ENCODE peak calls at places on chromosomes 3 and 15, in eight cellular contexts. I is Peyer's patch, N is testis, E is A549, K is NB4, G is H1, V is heart left ventricle, P is IMR-90. W is an unnamed sample.
A peak's percentile ranks its signal among the peaks of the same experiment; 100 is the strongest.

GRCh38 chr3:28347374-28348285 is 891 bp upstream of the ZCWPW2 start:
- DNase-seq in I (no peak), N (no peak), E (no peak), K (peak; percentile 81), G (no peak), V (no peak), P (peak; percentile 65), W (peak; percentile 37)

GRCh38 chr3:97510795-97511194 is 253.8 kb upstream of the ARL6 start:
- DNase-seq in I (no peak), N (no peak), E (no peak), K (no peak), G (no peak), V (no peak), P (no peak), W (no peak)

GRCh38 chr3:110343376-110343775 is 728.2 kb upstream of the NECTIN3 start:
- DNase-seq in I (no peak), N (no peak), E (peak; percentile 55), K (no peak), G (no peak), V (no peak), P (peak; percentile 33), W (no peak)

GRCh38 chr15:98743177-98743576 is 94.8 kb downstream of the IGF1R start:
- DNase-seq in I (no peak), N (no peak), E (no peak), K (no peak), G (no peak), V (no peak), P (no peak), W (no peak)

GRCh38 chr3:42439461-42440075 is 29.2 kb upstream of the LYZL4 start:
- DNase-seq in I (no peak), N (no peak), E (no peak), K (no peak), G (no peak), V (no peak), P (no peak), W (no peak)

GRCh38 chr3:54087581-54088410 is 34.6 kb upstream of the CACNA2D3 start:
- DNase-seq in I (no peak), N (peak; percentile 40), E (no peak), K (no peak), G (peak; percentile 63), V (no peak), P (no peak), W (no peak)

GRCh38 chr3:38205472-38205805 is 40.1 kb downstream of the OXSR1 start:
- DNase-seq in I (no peak), N (no peak), E (no peak), K (peak; percentile 12), G (no peak), V (no peak), P (no peak), W (no peak)

GRCh38 chr3:147793841-147794240 is 384.7 kb downstream of the ZIC1 start:
- DNase-seq in I (no peak), N (no peak), E (no peak), K (no peak), G (no peak), V (no peak), P (no peak), W (no peak)

GRCh38 chr3:76566211-76566534 is 473.7 kb upstream of the ROBO2 start:
- DNase-seq in I (no peak), N (no peak), E (no peak), K (no peak), G (no peak), V (no peak), P (no peak), W (no peak)

GRCh38 chr15:31079519-31079918 is 22.0 kb downstream of the TRPM1 start:
- DNase-seq in I (no peak), N (no peak), E (no peak), K (no peak), G (no peak), V (no peak), P (peak; percentile 87), W (no peak)

GRCh38 chr3:122975163-122975923 is 52.2 kb downstream of the SEMA5B start:
- DNase-seq in I (no peak), N (peak; percentile 41), E (no peak), K (peak; percentile 90), G (no peak), V (peak; percentile 45), P (peak; percentile 55), W (no peak)

GRCh38 chr15:31338879-31339557 is 12.4 kb downstream of the KLF13 start:
- DNase-seq in I (peak; percentile 74), N (peak; percentile 95), E (peak; percentile 58), K (peak; percentile 95), G (no peak), V (peak; percentile 86), P (peak; percentile 79), W (no peak)

GRCh38 chr15:43441316-43441715 is 51.6 kb downstream of the TP53BP1 start:
- DNase-seq in I (no peak), N (no peak), E (peak; percentile 37), K (peak; percentile 19), G (no peak), V (no peak), P (peak; percentile 50), W (no peak)

GRCh38 chr15:63473999-63474809 is 30.2 kb upstream of the USP3 start:
- DNase-seq in I (peak; percentile 89), N (no peak), E (peak; percentile 95), K (no peak), G (peak; percentile 62), V (no peak), P (peak; percentile 90), W (no peak)

GRCh38 chr15:71055461-71055860 is 59.8 kb upstream of the THSD4 start:
- DNase-seq in I (no peak), N (no peak), E (peak; percentile 55), K (peak; percentile 0), G (no peak), V (no peak), P (peak; percentile 80), W (no peak)

GRCh38 chr3:16199769-16200168 is 25.3 kb downstream of the GALNT15 start:
- DNase-seq in I (no peak), N (no peak), E (no peak), K (no peak), G (no peak), V (no peak), P (no peak), W (no peak)

GRCh38 chr15:60964527-60964926 is 264.6 kb downstream of the RORA start:
- DNase-seq in I (no peak), N (peak; percentile 70), E (peak; percentile 13), K (no peak), G (no peak), V (no peak), P (no peak), W (no peak)

GRCh38 chr3:16521580-16521941 is 8.1 kb upstream of the RFTN1 start:
- DNase-seq in I (no peak), N (peak; percentile 30), E (no peak), K (no peak), G (no peak), V (peak; percentile 32), P (no peak), W (no peak)

GRCh38 chr15:80605591-80606150 is 89.4 kb upstream of the ABHD17C start:
- DNase-seq in I (no peak), N (no peak), E (no peak), K (no peak), G (peak; percentile 13), V (no peak), P (no peak), W (no peak)

GRCh38 chr3:184132947-184133346 is 2.2 kb upstream of the EIF2B5 start:
- DNase-seq in I (no peak), N (no peak), E (no peak), K (no peak), G (no peak), V (no peak), P (no peak), W (no peak)

GRCh38 chr3:127536818-127537810 is 53.4 kb downstream of the TPRA1 start:
- DNase-seq in I (peak; percentile 39), N (no peak), E (no peak), K (no peak), G (no peak), V (no peak), P (no peak), W (no peak)

GRCh38 chr3:193870376-193871092 is 265.4 kb upstream of the HES1 start:
- DNase-seq in I (no peak), N (no peak), E (no peak), K (no peak), G (no peak), V (no peak), P (peak; percentile 12), W (peak; percentile 80)

GRCh38 chr3:62113092-62113491 is 260.3 kb downstream of the FEZF2 start:
- DNase-seq in I (no peak), N (no peak), E (no peak), K (no peak), G (no peak), V (no peak), P (no peak), W (no peak)

GRCh38 chr3:12369598-12369997 is 80.7 kb downstream of the PPARG start:
- DNase-seq in I (no peak), N (no peak), E (no peak), K (no peak), G (no peak), V (no peak), P (no peak), W (no peak)
- TF ChIP-seq POLR2A in I (no peak), N (no peak), E (no peak), K (no peak), G (no peak), V (no peak), P (no peak), W (no peak)

GRCh38 chr3:196207833-196208607 is 3.2 kb downstream of the ZDHHC19 start:
- DNase-seq in I (peak; percentile 78), N (peak; percentile 83), E (peak; percentile 57), K (no peak), G (peak; percentile 85), V (peak; percentile 50), P (no peak), W (no peak)
- H3K4me3 ChIP-seq in I (peak overlapping the region; percentile 37), N (peak overlapping the region; percentile 53), E (peak overlapping the region; percentile 78), K (no peak overlapping the region), G (peak overlapping the region; percentile 54), V (peak overlapping the region; percentile 28), P (peak overlapping the region; percentile 55), W (no peak overlapping the region)

DNA sequence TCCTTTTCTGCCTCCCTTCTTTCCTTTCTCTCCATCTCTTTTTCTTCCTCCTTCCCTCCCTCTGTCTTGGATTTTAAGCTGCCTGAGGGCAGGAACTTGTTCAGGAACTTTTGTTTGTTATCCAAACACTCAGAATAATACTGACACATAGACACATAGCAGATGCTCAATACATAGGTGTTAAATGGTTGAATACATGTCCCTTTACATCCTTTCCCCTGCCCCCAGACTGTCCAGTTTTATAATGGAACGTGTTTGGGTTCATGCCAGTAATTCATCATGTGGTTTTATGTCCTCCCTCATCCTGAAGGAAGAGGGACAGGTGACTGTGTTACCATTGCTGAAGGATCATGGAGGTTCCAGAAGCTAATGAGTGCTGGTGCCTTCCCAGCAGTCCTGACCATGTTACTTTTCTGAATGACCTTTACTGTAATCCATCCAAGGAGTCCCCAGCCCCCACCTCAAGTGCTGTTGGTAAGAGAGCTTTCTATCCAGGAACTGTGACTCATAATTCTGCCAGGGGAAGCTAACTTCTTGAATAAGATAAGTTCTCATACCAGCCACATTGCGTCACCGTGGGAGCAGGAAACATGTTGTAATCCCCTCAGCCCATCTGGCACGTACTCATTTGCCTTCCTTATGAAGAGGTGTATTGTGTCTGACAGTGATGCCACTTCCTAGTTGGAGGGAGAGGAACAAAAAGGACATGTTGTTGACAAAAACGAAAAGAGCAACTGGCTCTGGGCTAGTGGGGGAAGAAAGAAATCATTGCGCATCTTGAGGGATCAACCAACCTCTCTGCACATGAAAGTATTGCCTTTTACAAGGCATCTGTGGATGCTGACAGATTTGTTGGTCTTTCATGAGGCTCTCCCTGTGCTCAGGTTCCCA is 52.4 kb downstream of the IL1RAP start:
- DNase-seq in I (peak; percentile 69), N (peak; percentile 77), E (peak; percentile 98), K (peak; percentile 99), G (no peak), V (peak; percentile 87), P (peak; percentile 100), W (peak; percentile 88)
- TF ChIP-seq CTCF in I (no peak), N (no peak), E (no peak), K (no peak), G (no peak), V (no peak), P (no peak), W (no peak)

GRCh38 chr3:142543307-142543706 is 35.2 kb downstream of the ATR start:
- DNase-seq in I (no peak), N (no peak), E (no peak), K (no peak), G (no peak), V (no peak), P (no peak), W (no peak)
- TF ChIP-seq POLR2A in I (no peak), N (no peak), E (no peak), K (no peak), G (no peak), V (no peak), P (no peak), W (no peak)